ENCODE peak calls at places on chromosome 14, in six cellular contexts. One of them, this sample, is unnamed.

GRCh38 chr14:41899416-41899815 is 292.7 kb downstream of the LRFN5 start:
- DNase-seq in stomach: no peak
- DNase-seq in transverse colon: no peak
- DNase-seq in breast epithelium: no peak
- DNase-seq in HepG2: no peak
- DNase-seq in GM12891: no peak
- DNase-seq in this sample: no peak

GRCh38 chr14:46048127-46048526 is 603.5 kb downstream of the RPL10L start:
- DNase-seq in stomach: peak
- DNase-seq in transverse colon: no peak
- DNase-seq in breast epithelium: no peak
- DNase-seq in HepG2: peak
- DNase-seq in GM12891: no peak
- DNase-seq in this sample: no peak

GRCh38 chr14:82055511-82055910 is 521.9 kb upstream of the SEL1L start:
- DNase-seq in stomach: no peak
- DNase-seq in transverse colon: no peak
- DNase-seq in breast epithelium: no peak
- DNase-seq in HepG2: no peak
- DNase-seq in GM12891: no peak
- DNase-seq in this sample: no peak

GRCh38 chr14:29462772-29463171 is 464.9 kb downstream of the PRKD1 start:
- DNase-seq in stomach: no peak
- DNase-seq in transverse colon: no peak
- DNase-seq in breast epithelium: no peak
- DNase-seq in HepG2: no peak
- DNase-seq in GM12891: no peak
- DNase-seq in this sample: no peak

GRCh38 chr14:69615471-69616407 is 4.3 kb downstream of the SUSD6 start:
- DNase-seq in stomach: peak
- DNase-seq in transverse colon: peak
- DNase-seq in breast epithelium: no peak
- DNase-seq in HepG2: no peak
- DNase-seq in GM12891: no peak
- DNase-seq in this sample: peak

GRCh38 chr14:23443411-23443812 is 8.0 kb upstream of the MYH7 start:
- DNase-seq in stomach: no peak
- DNase-seq in transverse colon: no peak
- DNase-seq in breast epithelium: no peak
- DNase-seq in HepG2: no peak
- DNase-seq in GM12891: no peak
- DNase-seq in this sample: no peak

GRCh38 chr14:98136420-98136819 is 1135.6 kb downstream of the BCL11B start:
- DNase-seq in stomach: no peak
- DNase-seq in transverse colon: no peak
- DNase-seq in breast epithelium: no peak
- DNase-seq in HepG2: no peak
- DNase-seq in GM12891: no peak
- DNase-seq in this sample: no peak

GRCh38 chr14:72892103-72892878 is 1.6 kb downstream of the DPF3 start:
- DNase-seq in stomach: no peak
- DNase-seq in transverse colon: peak
- DNase-seq in breast epithelium: no peak
- DNase-seq in HepG2: no peak
- DNase-seq in GM12891: no peak
- DNase-seq in this sample: no peak

GRCh38 chr14:47557894-47558293 is 117.5 kb downstream of the MDGA2 start:
- DNase-seq in stomach: no peak
- DNase-seq in transverse colon: no peak
- DNase-seq in breast epithelium: no peak
- DNase-seq in HepG2: no peak
- DNase-seq in GM12891: no peak
- DNase-seq in this sample: no peak

GRCh38 chr14:105290598-105291356 is 10.0 kb downstream of the BRF1 start:
- DNase-seq in stomach: no peak
- DNase-seq in transverse colon: no peak
- DNase-seq in breast epithelium: no peak
- DNase-seq in HepG2: no peak
- DNase-seq in GM12891: no peak
- DNase-seq in this sample: no peak

GRCh38 chr14:62897057-62897456 is 148.2 kb downstream of the KCNH5 start:
- DNase-seq in stomach: no peak
- DNase-seq in transverse colon: no peak
- DNase-seq in breast epithelium: no peak
- DNase-seq in HepG2: no peak
- DNase-seq in GM12891: no peak
- DNase-seq in this sample: no peak

GRCh38 chr14:33081259-33081658 is 142.6 kb downstream of the NPAS3 start:
- DNase-seq in stomach: no peak
- DNase-seq in transverse colon: no peak
- DNase-seq in breast epithelium: no peak
- DNase-seq in HepG2: no peak
- DNase-seq in GM12891: no peak
- DNase-seq in this sample: no peak

GRCh38 chr14:100438271-100438670 is 115.1 kb downstream of the SLC25A47 start:
- DNase-seq in stomach: no peak
- DNase-seq in transverse colon: no peak
- DNase-seq in breast epithelium: no peak
- DNase-seq in HepG2: no peak
- DNase-seq in GM12891: no peak
- DNase-seq in this sample: no peak

GRCh38 chr14:98840511-98840910 is 431.5 kb downstream of the BCL11B start:
- DNase-seq in stomach: no peak
- DNase-seq in transverse colon: no peak
- DNase-seq in breast epithelium: no peak
- DNase-seq in HepG2: no peak
- DNase-seq in GM12891: no peak
- DNase-seq in this sample: no peak

GRCh38 chr14:74834682-74835392 is 41.1 kb downstream of the PROX2 start:
- DNase-seq in stomach: no peak
- DNase-seq in transverse colon: no peak
- DNase-seq in breast epithelium: no peak
- DNase-seq in HepG2: no peak
- DNase-seq in GM12891: no peak
- DNase-seq in this sample: no peak

GRCh38 chr14:68309631-68310030 is 483.2 kb downstream of the ZFP36L1 start:
- DNase-seq in stomach: no peak
- DNase-seq in transverse colon: no peak
- DNase-seq in breast epithelium: no peak
- DNase-seq in HepG2: no peak
- DNase-seq in GM12891: no peak
- DNase-seq in this sample: no peak

GRCh38 chr14:95979339-95980042 is 59.7 kb upstream of the C14orf132 start:
- DNase-seq in stomach: no peak
- DNase-seq in transverse colon: no peak
- DNase-seq in breast epithelium: no peak
- DNase-seq in HepG2: no peak
- DNase-seq in GM12891: no peak
- DNase-seq in this sample: no peak

GRCh38 chr14:50082784-50083466 is 33.4 kb downstream of the VCPKMT start:
- DNase-seq in stomach: peak
- DNase-seq in transverse colon: peak
- DNase-seq in breast epithelium: no peak
- DNase-seq in HepG2: no peak
- DNase-seq in GM12891: peak
- DNase-seq in this sample: no peak

GRCh38 chr14:50003213-50004021 is 110.5 kb downstream of the ARF6 start:
- DNase-seq in stomach: peak
- DNase-seq in transverse colon: peak
- DNase-seq in breast epithelium: peak
- DNase-seq in HepG2: peak
- DNase-seq in GM12891: peak
- DNase-seq in this sample: peak

GRCh38 chr14:61355892-61356325 is 34.5 kb downstream of the PRKCH start:
- DNase-seq in stomach: no peak
- DNase-seq in transverse colon: no peak
- DNase-seq in breast epithelium: peak
- DNase-seq in HepG2: peak
- DNase-seq in GM12891: no peak
- DNase-seq in this sample: peak

GRCh38 chr14:19729359-19729758 is 14.0 kb upstream of the OR4Q3 start:
- DNase-seq in stomach: no peak
- DNase-seq in transverse colon: no peak
- DNase-seq in breast epithelium: no peak
- DNase-seq in HepG2: no peak
- DNase-seq in GM12891: no peak
- DNase-seq in this sample: no peak

GRCh38 chr14:50871914-50872732 is at the start of gene ABHD12B:
- DNase-seq in stomach: no peak
- DNase-seq in transverse colon: no peak
- DNase-seq in breast epithelium: no peak
- DNase-seq in HepG2: no peak
- DNase-seq in GM12891: no peak
- DNase-seq in this sample: no peak

GRCh38 chr14:67963545-67963944 is 144.0 kb downstream of the RAD51B start:
- DNase-seq in stomach: no peak
- DNase-seq in transverse colon: no peak
- DNase-seq in breast epithelium: no peak
- DNase-seq in HepG2: no peak
- DNase-seq in GM12891: no peak
- DNase-seq in this sample: no peak

GRCh38 chr14:23381017-23381375 is 4.2 kb downstream of the CMTM5 start:
- DNase-seq in stomach: no peak
- DNase-seq in transverse colon: no peak
- DNase-seq in breast epithelium: no peak
- DNase-seq in HepG2: no peak
- DNase-seq in GM12891: no peak
- DNase-seq in this sample: no peak

DNA sequence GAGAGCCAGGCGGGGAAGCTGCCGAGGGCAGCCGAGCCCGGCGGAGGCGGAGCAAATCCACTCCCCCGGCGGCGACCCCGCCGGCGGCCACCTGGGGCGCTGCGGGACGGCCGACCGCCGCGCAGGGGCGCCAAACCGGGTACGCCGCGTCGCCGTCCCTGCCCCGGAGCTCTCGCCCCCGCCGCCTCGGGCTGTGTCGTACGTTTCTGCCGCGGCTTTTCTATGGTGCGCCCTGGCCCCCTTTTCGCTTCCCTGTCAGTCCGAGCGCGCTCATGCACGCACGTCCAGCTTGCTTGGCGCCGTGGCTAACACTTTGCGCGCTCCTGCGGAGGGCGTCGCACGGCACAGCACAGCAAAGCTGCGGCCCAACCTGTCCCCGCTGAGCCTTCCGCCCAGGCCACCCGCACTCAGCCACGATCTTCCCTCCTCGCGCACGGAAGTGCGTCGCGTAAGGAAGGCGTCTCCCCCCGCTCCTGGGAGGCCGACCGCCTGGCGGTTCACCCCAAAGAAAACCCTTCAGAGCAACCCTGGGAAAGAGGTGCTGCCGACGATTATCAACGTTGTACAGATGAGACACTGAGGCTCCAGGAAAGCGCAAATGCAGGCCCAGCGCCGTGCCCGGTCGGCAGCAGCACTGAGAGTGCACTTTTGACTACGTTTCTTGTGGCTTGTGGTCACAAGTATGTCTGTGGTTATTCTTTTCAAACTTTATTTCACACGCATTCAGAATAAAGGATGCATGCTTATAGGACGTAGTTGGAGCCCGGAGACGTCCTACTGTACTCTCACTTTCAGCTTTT is at the start of gene HECTD1:
- DNase-seq in stomach: peak
- DNase-seq in transverse colon: peak
- DNase-seq in breast epithelium: peak
- DNase-seq in HepG2: peak
- DNase-seq in GM12891: peak
- DNase-seq in this sample: peak
- TF ChIP-seq POLR2A in stomach: no peak
- TF ChIP-seq POLR2A in transverse colon: peak
- TF ChIP-seq POLR2A in breast epithelium: peak
- TF ChIP-seq POLR2A in HepG2: no peak
- TF ChIP-seq POLR2A in GM12891: peak
- TF ChIP-seq POLR2A in this sample: peak

DNA sequence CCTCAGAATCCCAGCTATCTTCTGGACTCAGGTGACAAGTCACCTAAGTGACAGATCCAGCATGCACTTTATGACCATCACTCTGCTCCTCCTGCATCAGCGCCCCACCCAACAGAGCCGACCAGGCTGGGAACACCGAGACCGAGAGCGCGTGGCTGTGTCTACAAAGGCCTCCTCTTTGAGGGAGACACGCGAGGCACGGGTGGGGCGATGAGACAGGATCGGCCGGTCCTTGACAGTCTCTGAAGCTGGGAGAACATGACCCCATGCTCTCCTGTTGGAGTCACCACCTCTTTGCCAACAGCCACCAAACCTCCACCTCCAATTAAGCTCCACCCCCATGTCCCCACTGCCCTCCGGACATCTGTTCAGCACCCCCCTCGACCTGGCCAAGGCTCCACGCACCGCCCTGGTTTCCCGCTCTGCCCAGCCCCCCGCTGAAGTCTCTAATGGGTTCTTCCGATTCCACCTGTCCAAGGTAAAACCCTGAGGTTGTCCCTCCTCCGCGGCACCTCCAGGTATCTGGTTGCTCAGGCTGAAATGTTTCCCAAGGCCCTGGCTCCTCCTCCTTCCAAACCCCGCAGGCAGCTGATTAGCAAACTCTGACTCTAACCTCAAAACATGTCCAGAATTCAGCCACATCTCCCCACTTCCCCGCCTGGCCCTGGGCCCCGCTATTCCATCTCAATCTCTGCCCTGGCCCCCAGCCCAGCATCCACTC is 31.5 kb downstream of the HSP90AA1 start:
- DNase-seq in stomach: no peak
- DNase-seq in transverse colon: no peak
- DNase-seq in breast epithelium: no peak
- DNase-seq in HepG2: peak
- DNase-seq in GM12891: no peak
- DNase-seq in this sample: no peak
- TF ChIP-seq POLR2AphosphoS5 in stomach: no peak
- TF ChIP-seq POLR2AphosphoS5 in transverse colon: no peak
- TF ChIP-seq POLR2AphosphoS5 in breast epithelium: no peak
- TF ChIP-seq POLR2AphosphoS5 in HepG2: no peak
- TF ChIP-seq POLR2AphosphoS5 in GM12891: no peak
- TF ChIP-seq POLR2AphosphoS5 in this sample: no peak

GRCh38 chr14:103871596-103872480 is 24.5 kb upstream of the PPP1R13B start:
- DNase-seq in stomach: peak
- DNase-seq in transverse colon: peak
- DNase-seq in breast epithelium: no peak
- DNase-seq in HepG2: no peak
- DNase-seq in GM12891: peak
- DNase-seq in this sample: peak
- TF ChIP-seq POLR2A in stomach: no peak
- TF ChIP-seq POLR2A in transverse colon: peak
- TF ChIP-seq POLR2A in breast epithelium: no peak
- TF ChIP-seq POLR2A in HepG2: peak
- TF ChIP-seq POLR2A in GM12891: no peak
- TF ChIP-seq POLR2A in this sample: peak

GRCh38 chr14:90399541-90400444 is 3.0 kb downstream of the CALM1 start:
- DNase-seq in stomach: peak
- DNase-seq in transverse colon: peak
- DNase-seq in breast epithelium: peak
- DNase-seq in HepG2: peak
- DNase-seq in GM12891: peak
- DNase-seq in this sample: peak
- TF ChIP-seq POLR2AphosphoS5 in stomach: peak
- TF ChIP-seq POLR2AphosphoS5 in transverse colon: peak
- TF ChIP-seq POLR2AphosphoS5 in breast epithelium: peak
- TF ChIP-seq POLR2AphosphoS5 in HepG2: no peak
- TF ChIP-seq POLR2AphosphoS5 in GM12891: no peak
- TF ChIP-seq POLR2AphosphoS5 in this sample: peak

GRCh38 chr14:103667671-103668070 is 38.7 kb downstream of the KLC1 start:
- DNase-seq in stomach: no peak
- DNase-seq in transverse colon: no peak
- DNase-seq in breast epithelium: no peak
- DNase-seq in HepG2: no peak
- DNase-seq in GM12891: no peak
- DNase-seq in this sample: no peak
- TF ChIP-seq POLR2A in stomach: no peak
- TF ChIP-seq POLR2A in transverse colon: no peak
- TF ChIP-seq POLR2A in breast epithelium: no peak
- TF ChIP-seq POLR2A in HepG2: no peak
- TF ChIP-seq POLR2A in GM12891: no peak
- TF ChIP-seq POLR2A in this sample: no peak

GRCh38 chr14:89207925-89208328 is 209.1 kb downstream of the FOXN3 start:
- DNase-seq in stomach: no peak
- DNase-seq in transverse colon: no peak
- DNase-seq in breast epithelium: no peak
- DNase-seq in HepG2: no peak
- DNase-seq in GM12891: no peak
- DNase-seq in this sample: no peak
- TF ChIP-seq POLR2AphosphoS5 in stomach: no peak
- TF ChIP-seq POLR2AphosphoS5 in transverse colon: no peak
- TF ChIP-seq POLR2AphosphoS5 in breast epithelium: no peak
- TF ChIP-seq POLR2AphosphoS5 in HepG2: no peak
- TF ChIP-seq POLR2AphosphoS5 in GM12891: no peak
- TF ChIP-seq POLR2AphosphoS5 in this sample: no peak

This sample was measured in prostate gland.